ENCODE peak calls at places on chromosomes 13 and 19, in seven cellular contexts. One of them, this sample, is unnamed.

GRCh38 chr19:8459520-8460260 is 14.9 kb downstream of the HNRNPM start:
- DNase-seq in dorsolateral prefrontal cortex: no peak
- DNase-seq in CD8-positive, alpha-beta T cell: no peak
- DNase-seq in K562: no peak
- DNase-seq in AG04450: peak
- DNase-seq in fibroblast of lung: peak
- DNase-seq in tibial artery: no peak
- DNase-seq in this sample: peak

GRCh38 chr13:99041788-99042187 is 63.9 kb upstream of the DOCK9 start:
- DNase-seq in dorsolateral prefrontal cortex: no peak
- DNase-seq in CD8-positive, alpha-beta T cell: no peak
- DNase-seq in K562: no peak
- DNase-seq in AG04450: no peak
- DNase-seq in fibroblast of lung: no peak
- DNase-seq in tibial artery: no peak
- DNase-seq in this sample: no peak

GRCh38 chr19:1433119-1434039 is 4.8 kb upstream of the RPS15 start:
- DNase-seq in dorsolateral prefrontal cortex: no peak
- DNase-seq in CD8-positive, alpha-beta T cell: no peak
- DNase-seq in K562: no peak
- DNase-seq in AG04450: no peak
- DNase-seq in fibroblast of lung: no peak
- DNase-seq in tibial artery: no peak
- DNase-seq in this sample: no peak

GRCh38 chr13:31191748-31192147 is 8.0 kb upstream of the B3GLCT start:
- DNase-seq in dorsolateral prefrontal cortex: no peak
- DNase-seq in CD8-positive, alpha-beta T cell: no peak
- DNase-seq in K562: no peak
- DNase-seq in AG04450: no peak
- DNase-seq in fibroblast of lung: no peak
- DNase-seq in tibial artery: no peak
- DNase-seq in this sample: no peak

GRCh38 chr19:58218899-58219298 is 9.8 kb upstream of the ZNF544 start:
- DNase-seq in dorsolateral prefrontal cortex: no peak
- DNase-seq in CD8-positive, alpha-beta T cell: peak
- DNase-seq in K562: no peak
- DNase-seq in AG04450: no peak
- DNase-seq in fibroblast of lung: peak
- DNase-seq in tibial artery: no peak
- DNase-seq in this sample: peak

GRCh38 chr13:30113983-30114491 is 193.3 kb downstream of the KATNAL1 start:
- DNase-seq in dorsolateral prefrontal cortex: no peak
- DNase-seq in CD8-positive, alpha-beta T cell: no peak
- DNase-seq in K562: peak
- DNase-seq in AG04450: no peak
- DNase-seq in fibroblast of lung: no peak
- DNase-seq in tibial artery: no peak
- DNase-seq in this sample: no peak

GRCh38 chr19:9865732-9866627 is 30.9 kb downstream of the PIN1 start:
- DNase-seq in dorsolateral prefrontal cortex: no peak
- DNase-seq in CD8-positive, alpha-beta T cell: peak
- DNase-seq in K562: no peak
- DNase-seq in AG04450: no peak
- DNase-seq in fibroblast of lung: no peak
- DNase-seq in tibial artery: no peak
- DNase-seq in this sample: no peak

GRCh38 chr19:33413426-33413725 is 39.9 kb downstream of the CEBPG start:
- DNase-seq in dorsolateral prefrontal cortex: no peak
- DNase-seq in CD8-positive, alpha-beta T cell: no peak
- DNase-seq in K562: no peak
- DNase-seq in AG04450: no peak
- DNase-seq in fibroblast of lung: no peak
- DNase-seq in tibial artery: no peak
- DNase-seq in this sample: no peak

GRCh38 chr19:611506-611869 is 21.8 kb downstream of the HCN2 start:
- DNase-seq in dorsolateral prefrontal cortex: no peak
- DNase-seq in CD8-positive, alpha-beta T cell: peak
- DNase-seq in K562: no peak
- DNase-seq in AG04450: peak
- DNase-seq in fibroblast of lung: peak
- DNase-seq in tibial artery: no peak
- DNase-seq in this sample: peak

GRCh38 chr19:32581704-32582164 is 744 bp downstream of the PDCD5 start:
- DNase-seq in dorsolateral prefrontal cortex: no peak
- DNase-seq in CD8-positive, alpha-beta T cell: no peak
- DNase-seq in K562: peak
- DNase-seq in AG04450: peak
- DNase-seq in fibroblast of lung: peak
- DNase-seq in tibial artery: no peak
- DNase-seq in this sample: peak

GRCh38 chr13:106205871-106206270 is 329.6 kb downstream of the EFNB2 start:
- DNase-seq in dorsolateral prefrontal cortex: no peak
- DNase-seq in CD8-positive, alpha-beta T cell: no peak
- DNase-seq in K562: no peak
- DNase-seq in AG04450: no peak
- DNase-seq in fibroblast of lung: no peak
- DNase-seq in tibial artery: no peak
- DNase-seq in this sample: no peak

GRCh38 chr19:32404939-32405430 is 585 bp upstream of the DPY19L3 start:
- DNase-seq in dorsolateral prefrontal cortex: peak
- DNase-seq in CD8-positive, alpha-beta T cell: no peak
- DNase-seq in K562: no peak
- DNase-seq in AG04450: no peak
- DNase-seq in fibroblast of lung: peak
- DNase-seq in tibial artery: peak
- DNase-seq in this sample: peak

GRCh38 chr19:2046046-2046907 is 4.8 kb downstream of the MKNK2 start:
- DNase-seq in dorsolateral prefrontal cortex: no peak
- DNase-seq in CD8-positive, alpha-beta T cell: no peak
- DNase-seq in K562: peak
- DNase-seq in AG04450: no peak
- DNase-seq in fibroblast of lung: no peak
- DNase-seq in tibial artery: no peak
- DNase-seq in this sample: no peak

GRCh38 chr13:91232716-91233115 is 114.8 kb upstream of the MIR17HG start:
- DNase-seq in dorsolateral prefrontal cortex: no peak
- DNase-seq in CD8-positive, alpha-beta T cell: no peak
- DNase-seq in K562: no peak
- DNase-seq in AG04450: no peak
- DNase-seq in fibroblast of lung: no peak
- DNase-seq in tibial artery: no peak
- DNase-seq in this sample: no peak

GRCh38 chr19:42528354-42529247 is at the start of gene CEACAM1:
- DNase-seq in dorsolateral prefrontal cortex: no peak
- DNase-seq in CD8-positive, alpha-beta T cell: peak
- DNase-seq in K562: no peak
- DNase-seq in AG04450: no peak
- DNase-seq in fibroblast of lung: no peak
- DNase-seq in tibial artery: no peak
- DNase-seq in this sample: no peak

GRCh38 chr13:99737456-99737855 is 234.1 kb downstream of the ZIC5 start:
- DNase-seq in dorsolateral prefrontal cortex: no peak
- DNase-seq in CD8-positive, alpha-beta T cell: no peak
- DNase-seq in K562: no peak
- DNase-seq in AG04450: no peak
- DNase-seq in fibroblast of lung: no peak
- DNase-seq in tibial artery: no peak
- DNase-seq in this sample: no peak

GRCh38 chr13:46473806-46474205 is 79.2 kb upstream of the LRCH1 start:
- DNase-seq in dorsolateral prefrontal cortex: no peak
- DNase-seq in CD8-positive, alpha-beta T cell: no peak
- DNase-seq in K562: no peak
- DNase-seq in AG04450: no peak
- DNase-seq in fibroblast of lung: no peak
- DNase-seq in tibial artery: no peak
- DNase-seq in this sample: no peak

GRCh38 chr19:13027031-13027430 is 31.8 kb downstream of the NFIX start:
- DNase-seq in dorsolateral prefrontal cortex: no peak
- DNase-seq in CD8-positive, alpha-beta T cell: no peak
- DNase-seq in K562: no peak
- DNase-seq in AG04450: no peak
- DNase-seq in fibroblast of lung: no peak
- DNase-seq in tibial artery: no peak
- DNase-seq in this sample: no peak

GRCh38 chr13:24274452-24274971 is 34.9 kb upstream of the C1QTNF9 start:
- DNase-seq in dorsolateral prefrontal cortex: no peak
- DNase-seq in CD8-positive, alpha-beta T cell: peak
- DNase-seq in K562: no peak
- DNase-seq in AG04450: peak
- DNase-seq in fibroblast of lung: peak
- DNase-seq in tibial artery: no peak
- DNase-seq in this sample: no peak

GRCh38 chr13:52377898-52378297 is 28.1 kb downstream of the THSD1 start:
- DNase-seq in dorsolateral prefrontal cortex: no peak
- DNase-seq in CD8-positive, alpha-beta T cell: no peak
- DNase-seq in K562: no peak
- DNase-seq in AG04450: no peak
- DNase-seq in fibroblast of lung: no peak
- DNase-seq in tibial artery: no peak
- DNase-seq in this sample: no peak

GRCh38 chr13:110942248-110942981 is 27.5 kb upstream of the ANKRD10 start:
- DNase-seq in dorsolateral prefrontal cortex: no peak
- DNase-seq in CD8-positive, alpha-beta T cell: no peak
- DNase-seq in K562: no peak
- DNase-seq in AG04450: no peak
- DNase-seq in fibroblast of lung: no peak
- DNase-seq in tibial artery: no peak
- DNase-seq in this sample: no peak

GRCh38 chr13:97653741-97654140 is 219.8 kb downstream of the RAP2A start:
- DNase-seq in dorsolateral prefrontal cortex: no peak
- DNase-seq in CD8-positive, alpha-beta T cell: no peak
- DNase-seq in K562: no peak
- DNase-seq in AG04450: peak
- DNase-seq in fibroblast of lung: peak
- DNase-seq in tibial artery: no peak
- DNase-seq in this sample: peak

GRCh38 chr19:6717441-6717971 is 2.9 kb downstream of the C3 start:
- DNase-seq in dorsolateral prefrontal cortex: no peak
- DNase-seq in CD8-positive, alpha-beta T cell: no peak
- DNase-seq in K562: no peak
- DNase-seq in AG04450: no peak
- DNase-seq in fibroblast of lung: peak
- DNase-seq in tibial artery: no peak
- DNase-seq in this sample: no peak
- H3K4me3 ChIP-seq in dorsolateral prefrontal cortex: no peak
- H3K4me3 ChIP-seq in CD8-positive, alpha-beta T cell: no peak
- H3K4me3 ChIP-seq in K562: peak
- H3K4me3 ChIP-seq in AG04450: no peak
- H3K4me3 ChIP-seq in fibroblast of lung: no peak
- H3K4me3 ChIP-seq in tibial artery: no peak
- H3K4me3 ChIP-seq in this sample: no peak

GRCh38 chr19:18782559-18783225 is 8.4 kb downstream of the COMP start:
- DNase-seq in dorsolateral prefrontal cortex: no peak
- DNase-seq in CD8-positive, alpha-beta T cell: no peak
- DNase-seq in K562: no peak
- DNase-seq in AG04450: no peak
- DNase-seq in fibroblast of lung: no peak
- DNase-seq in tibial artery: no peak
- DNase-seq in this sample: no peak

GRCh38 chr19:18780081-18780480 is 11.0 kb downstream of the COMP start:
- DNase-seq in dorsolateral prefrontal cortex: no peak
- DNase-seq in CD8-positive, alpha-beta T cell: no peak
- DNase-seq in K562: no peak
- DNase-seq in AG04450: no peak
- DNase-seq in fibroblast of lung: no peak
- DNase-seq in tibial artery: no peak
- DNase-seq in this sample: no peak

GRCh38 chr19:18781047-18781600 is 10.0 kb downstream of the COMP start:
- DNase-seq in dorsolateral prefrontal cortex: no peak
- DNase-seq in CD8-positive, alpha-beta T cell: no peak
- DNase-seq in K562: no peak
- DNase-seq in AG04450: no peak
- DNase-seq in fibroblast of lung: no peak
- DNase-seq in tibial artery: no peak
- DNase-seq in this sample: no peak

GRCh38 chr19:18780631-18781030 is 10.5 kb downstream of the COMP start:
- DNase-seq in dorsolateral prefrontal cortex: no peak
- DNase-seq in CD8-positive, alpha-beta T cell: no peak
- DNase-seq in K562: no peak
- DNase-seq in AG04450: no peak
- DNase-seq in fibroblast of lung: no peak
- DNase-seq in tibial artery: no peak
- DNase-seq in this sample: no peak

GRCh38 chr19:18781885-18782527 is 9.1 kb downstream of the COMP start:
- DNase-seq in dorsolateral prefrontal cortex: no peak
- DNase-seq in CD8-positive, alpha-beta T cell: no peak
- DNase-seq in K562: no peak
- DNase-seq in AG04450: no peak
- DNase-seq in fibroblast of lung: no peak
- DNase-seq in tibial artery: no peak
- DNase-seq in this sample: no peak
- TF ChIP-seq CTCF in dorsolateral prefrontal cortex: no peak
- TF ChIP-seq CTCF in CD8-positive, alpha-beta T cell: no peak
- TF ChIP-seq CTCF in K562: no peak
- TF ChIP-seq CTCF in AG04450: no peak
- TF ChIP-seq CTCF in fibroblast of lung: no peak
- TF ChIP-seq CTCF in tibial artery: no peak
- TF ChIP-seq CTCF in this sample: no peak

GRCh38 chr13:76489299-76489698 is 396.9 kb downstream of the KCTD12 start:
- DNase-seq in dorsolateral prefrontal cortex: no peak
- DNase-seq in CD8-positive, alpha-beta T cell: no peak
- DNase-seq in K562: no peak
- DNase-seq in AG04450: no peak
- DNase-seq in fibroblast of lung: no peak
- DNase-seq in tibial artery: no peak
- DNase-seq in this sample: no peak
- H3K4me3 ChIP-seq in dorsolateral prefrontal cortex: no peak
- H3K4me3 ChIP-seq in CD8-positive, alpha-beta T cell: no peak
- H3K4me3 ChIP-seq in K562: no peak
- H3K4me3 ChIP-seq in AG04450: no peak
- H3K4me3 ChIP-seq in fibroblast of lung: no peak
- H3K4me3 ChIP-seq in tibial artery: no peak
- H3K4me3 ChIP-seq in this sample: no peak

GRCh38 chr19:48421548-48421947 is 24.2 kb upstream of the GRWD1 start:
- DNase-seq in dorsolateral prefrontal cortex: no peak
- DNase-seq in CD8-positive, alpha-beta T cell: no peak
- DNase-seq in K562: no peak
- DNase-seq in AG04450: no peak
- DNase-seq in fibroblast of lung: no peak
- DNase-seq in tibial artery: no peak
- DNase-seq in this sample: no peak

GRCh38 chr19:48417436-48417835 is 24.0 kb downstream of the GRIN2D start:
- DNase-seq in dorsolateral prefrontal cortex: no peak
- DNase-seq in CD8-positive, alpha-beta T cell: no peak
- DNase-seq in K562: no peak
- DNase-seq in AG04450: no peak
- DNase-seq in fibroblast of lung: no peak
- DNase-seq in tibial artery: no peak
- DNase-seq in this sample: no peak

GRCh38 chr19:48419158-48419920 is 25.9 kb downstream of the GRIN2D start:
- DNase-seq in dorsolateral prefrontal cortex: no peak
- DNase-seq in CD8-positive, alpha-beta T cell: peak
- DNase-seq in K562: peak
- DNase-seq in AG04450: no peak
- DNase-seq in fibroblast of lung: peak
- DNase-seq in tibial artery: no peak
- DNase-seq in this sample: no peak

GRCh38 chr19:48415869-48416268 is 22.4 kb downstream of the GRIN2D start:
- DNase-seq in dorsolateral prefrontal cortex: no peak
- DNase-seq in CD8-positive, alpha-beta T cell: no peak
- DNase-seq in K562: no peak
- DNase-seq in AG04450: no peak
- DNase-seq in fibroblast of lung: no peak
- DNase-seq in tibial artery: no peak
- DNase-seq in this sample: no peak

GRCh38 chr19:48418317-48419064 is 25.0 kb downstream of the GRIN2D start:
- DNase-seq in dorsolateral prefrontal cortex: no peak
- DNase-seq in CD8-positive, alpha-beta T cell: no peak
- DNase-seq in K562: peak
- DNase-seq in AG04450: no peak
- DNase-seq in fibroblast of lung: no peak
- DNase-seq in tibial artery: no peak
- DNase-seq in this sample: no peak
- TF ChIP-seq CTCF in dorsolateral prefrontal cortex: no peak
- TF ChIP-seq CTCF in CD8-positive, alpha-beta T cell: no peak
- TF ChIP-seq CTCF in K562: peak
- TF ChIP-seq CTCF in AG04450: peak
- TF ChIP-seq CTCF in fibroblast of lung: peak
- TF ChIP-seq CTCF in tibial artery: no peak
- TF ChIP-seq CTCF in this sample: peak

This sample was measured in foreskin fibroblast.